ENCODE peak calls at places on chromosomes 2 and 18, in four cellular contexts. D is WTC11, Z is K562, S is SK-N-SH. R is an unnamed sample.

GRCh38 chr2:46378616-46379015 is 81.4 kb downstream of the EPAS1 start:
- DNase-seq in D (no peak), Z (no peak), S (no peak), R (no peak)

GRCh38 chr2:36185624-36186023 is 170.0 kb upstream of the CRIM1 start:
- DNase-seq in D (no peak), S (no peak), Z (no peak), R (no peak)

GRCh38 chr2:120692691-120693090 is 43.0 kb upstream of the GLI2 start:
- DNase-seq in Z (no peak), D (no peak), S (no peak), R (no peak)

GRCh38 chr2:233117351-233117750 is 57.2 kb downstream of the INPP5D start:
- DNase-seq in D (no peak), S (no peak), Z (no peak), R (no peak)

GRCh38 chr2:41194235-41194634 is 742.3 kb upstream of the SLC8A1 start:
- DNase-seq in D (no peak), S (peak), Z (no peak), R (no peak)

GRCh38 chr2:134679740-134680139 is 39.1 kb downstream of the TMEM163 start:
- DNase-seq in S (no peak), D (no peak), Z (peak), R (no peak)

GRCh38 chr18:67385455-67385854 is 131.1 kb downstream of the DSEL start:
- DNase-seq in Z (no peak), S (no peak), D (no peak), R (no peak)

GRCh38 chr2:118593257-118593656 is 254.2 kb downstream of the EN1 start:
- DNase-seq in D (no peak), Z (no peak), S (no peak), R (no peak)

GRCh38 chr2:173355132-173355865 is 627 bp downstream of the CDCA7 start:
- DNase-seq in Z (peak), S (peak), D (peak), R (peak)

GRCh38 chr2:194289712-194290346 is 1367.2 kb upstream of the SLC39A10 start:
- DNase-seq in D (no peak), S (no peak), Z (no peak), R (no peak)

GRCh38 chr2:166249318-166249717 is 121.5 kb upstream of the SCN1A start:
- DNase-seq in Z (no peak), S (no peak), D (no peak), R (no peak)

GRCh38 chr2:10196275-10196892 is 73.8 kb downstream of the RRM2 start:
- DNase-seq in D (no peak), S (peak), Z (no peak), R (no peak)

GRCh38 chr2:212021947-212022346 is 516.7 kb downstream of the ERBB4 start:
- DNase-seq in D (no peak), S (no peak), Z (no peak), R (no peak)

GRCh38 chr2:78977661-78978145 is 47.8 kb upstream of the REG3G start:
- DNase-seq in Z (no peak), D (no peak), S (no peak), R (no peak)

GRCh38 chr18:8040021-8040420 is 472.9 kb downstream of the PTPRM start:
- DNase-seq in D (no peak), S (no peak), Z (no peak), R (no peak)

GRCh38 chr2:120477831-120478481 is 132.0 kb downstream of the INHBB start:
- DNase-seq in D (no peak), Z (no peak), S (no peak), R (no peak)

GRCh38 chr18:70490008-70490933 is 201.4 kb downstream of the SOCS6 start:
- DNase-seq in Z (peak), D (peak), S (peak), R (no peak)

GRCh38 chr18:12904012-12904516 is 20.0 kb upstream of the PTPN2 start:
- DNase-seq in D (no peak), Z (peak), S (no peak), R (no peak)

GRCh38 chr2:55147041-55147440 is 85.1 kb downstream of the CLHC1 start:
- DNase-seq in S (no peak), D (no peak), Z (no peak), R (no peak)

GRCh38 chr2:8285081-8285480 is 396.8 kb upstream of the ID2 start:
- DNase-seq in Z (no peak), D (no peak), S (no peak), R (no peak)

DNA sequence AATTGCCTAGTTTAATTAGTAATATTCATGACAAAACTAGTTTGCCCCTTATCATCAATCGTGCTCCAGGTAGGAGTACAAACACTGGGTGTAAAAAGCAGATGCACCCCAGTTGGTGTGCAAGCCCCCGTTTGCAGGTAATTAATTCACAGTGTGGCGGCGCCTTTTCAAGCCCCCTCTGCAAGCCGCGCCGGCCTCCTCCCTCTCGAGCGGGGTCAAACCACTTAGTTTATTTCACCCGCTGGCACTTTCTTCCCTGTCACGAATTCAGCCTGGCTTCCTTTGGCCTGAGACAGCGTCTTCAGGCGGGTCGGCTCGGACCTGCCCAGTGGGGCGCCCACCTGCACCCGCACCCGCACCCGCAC is 64.7 kb upstream of the MAPRE2 start:
- DNase-seq in D (no peak), Z (no peak), S (no peak), R (no peak)
- TF ChIP-seq TEAD4 in D (no peak), Z (no peak), S (no peak), R (no peak)

GRCh38 chr2:66539452-66539851 is 104.5 kb downstream of the MEIS1 start:
- DNase-seq in S (no peak), Z (no peak), D (no peak), R (no peak)
- TF ChIP-seq TEAD4 in S (no peak), Z (no peak), D (no peak), R (no peak)

DNA sequence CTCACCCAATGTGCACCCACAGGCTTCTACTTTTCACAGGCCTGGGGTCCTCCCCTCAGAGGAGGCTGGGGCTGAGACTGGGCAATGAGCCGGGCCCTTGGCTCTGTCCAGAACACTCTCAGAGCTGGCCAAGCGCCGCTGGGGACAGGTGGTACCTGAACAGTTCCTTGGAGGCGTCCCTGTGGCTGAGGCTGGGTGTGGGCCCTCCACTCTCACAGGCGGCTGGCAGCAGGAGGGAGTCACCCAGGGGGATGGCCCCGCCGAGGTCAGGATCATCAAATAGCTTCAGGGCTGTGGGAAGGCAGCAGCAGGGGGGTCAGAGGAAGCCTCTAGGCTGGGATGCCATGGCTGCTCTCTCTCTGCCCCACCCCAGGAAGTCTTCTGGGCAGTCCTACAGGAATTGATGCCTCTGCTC is 27.1 kb downstream of the HS1BP3 start:
- DNase-seq in Z (no peak), S (no peak), D (no peak), R (no peak)
- TF ChIP-seq TEAD4 in Z (no peak), S (no peak), D (no peak), R (no peak)

DNA sequence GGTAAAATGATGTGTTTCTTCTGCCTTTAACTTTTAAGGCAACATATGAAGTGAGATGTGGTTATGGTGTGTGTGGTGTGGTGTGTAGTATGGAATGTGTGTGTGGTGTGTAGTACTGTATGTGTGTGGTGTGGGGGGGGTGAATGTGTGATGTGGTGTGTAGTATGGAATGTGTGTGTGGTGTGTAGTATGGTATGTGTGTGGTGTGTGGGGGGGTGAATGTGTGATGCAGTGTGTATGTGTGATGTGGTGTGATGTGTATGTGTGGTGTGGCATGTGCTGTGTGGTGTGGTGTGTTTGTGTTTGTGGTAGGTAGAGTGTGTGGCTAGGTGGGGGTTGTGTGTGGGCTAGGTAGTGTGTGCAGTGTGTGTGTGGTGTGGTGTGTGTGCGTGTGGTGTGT is 17.2 kb upstream of the ARL4C start:
- DNase-seq in S (no peak), D (no peak), Z (no peak), R (no peak)
- TF ChIP-seq TEAD4 in S (no peak), D (no peak), Z (no peak), R (no peak)

GRCh38 chr2:222892321-222892720 is 31.5 kb downstream of the ACSL3 start:
- DNase-seq in D (no peak), S (no peak), Z (no peak), R (no peak)
- TF ChIP-seq TEAD4 in D (no peak), S (no peak), Z (no peak), R (no peak)

R was measured in H1.